ENCODE peak calls at places on chromosomes 6 and 20, in eight cellular contexts. E is hypothalamus; W is cardiac fibroblast; C is CD4-positive, alpha-beta memory T cell; L is AG04450; D is iPS-NIHi11; I is M059J; Y is SK-N-DZ. Q is an unnamed sample.

GRCh38 chr6:51962355-51962754 is 125.1 kb downstream of the PKHD1 start:
- DNase-seq in D (no peak), Y (no peak), L (no peak), W (no peak), E (no peak), C (no peak), I (no peak), Q (no peak)

GRCh38 chr20:63071541-63072181 is 64.9 kb upstream of the BHLHE23 start:
- DNase-seq in D (peak), L (peak), Y (no peak), C (no peak), W (no peak), E (no peak), I (peak), Q (no peak)

GRCh38 chr6:42403415-42403814 is 48.3 kb downstream of the TRERF1 start:
- DNase-seq in Y (no peak), D (no peak), W (no peak), L (no peak), E (no peak), C (no peak), I (peak), Q (no peak)

GRCh38 chr20:20860078-20860806 is 147.8 kb upstream of the RALGAPA2 start:
- DNase-seq in L (peak), Y (peak), C (peak), E (peak), D (peak), W (peak), I (peak), Q (peak)

GRCh38 chr6:168050225-168050796 is 28.7 kb downstream of the FRMD1 start:
- DNase-seq in L (no peak), C (no peak), I (no peak), W (no peak), D (no peak), E (no peak), Y (no peak), Q (no peak)

GRCh38 chr6:36290668-36291620 is 21.1 kb downstream of the PNPLA1 start:
- DNase-seq in W (peak), E (no peak), D (no peak), Y (no peak), L (no peak), I (peak), C (no peak), Q (no peak)

GRCh38 chr6:144644776-144645175 is 359.6 kb downstream of the UTRN start:
- DNase-seq in L (no peak), I (no peak), E (no peak), W (peak), C (no peak), D (no peak), Y (no peak), Q (no peak)

GRCh38 chr6:169213814-169214520 is 39.7 kb downstream of the THBS2 start:
- DNase-seq in L (no peak), I (no peak), D (no peak), C (no peak), W (no peak), Y (no peak), E (no peak), Q (no peak)

GRCh38 chr20:36154696-36155628 is at the start of gene EPB41L1:
- DNase-seq in L (no peak), I (no peak), D (peak), W (peak), Y (no peak), E (no peak), C (peak), Q (no peak)

GRCh38 chr6:148203970-148204369 is 138.7 kb upstream of the SASH1 start:
- DNase-seq in I (peak), D (no peak), L (peak), Y (no peak), W (peak), C (peak), E (no peak), Q (peak)

GRCh38 chr6:15715060-15715459 is 52.2 kb upstream of the DTNBP1 start:
- DNase-seq in E (no peak), L (no peak), Y (no peak), C (no peak), D (no peak), W (peak), I (peak), Q (no peak)

GRCh38 chr6:25050356-25050755 is 114.6 kb upstream of the RIPOR2 start:
- DNase-seq in D (no peak), Y (no peak), L (peak), E (no peak), I (peak), C (peak), W (peak), Q (peak)

GRCh38 chr6:134551245-134551960 is 233.5 kb upstream of the SGK1 start:
- DNase-seq in L (peak), D (no peak), I (peak), W (peak), C (no peak), E (no peak), Y (no peak), Q (peak)

GRCh38 chr20:14573676-14574075 is 236.3 kb upstream of the FLRT3 start:
- DNase-seq in Y (no peak), W (no peak), E (no peak), D (no peak), L (no peak), I (no peak), C (no peak), Q (no peak)

GRCh38 chr6:166046232-166046631 is 121.4 kb downstream of the TBXT start:
- DNase-seq in C (no peak), W (peak), E (no peak), I (peak), D (peak), Y (no peak), L (peak), Q (peak)

GRCh38 chr6:88492241-88492640 is 326.1 kb upstream of the CNR1 start:
- DNase-seq in C (no peak), E (no peak), D (no peak), I (peak), Y (no peak), L (no peak), W (no peak), Q (no peak)

Q was measured in fibroblast of gingiva.